ENCODE peak calls at places on chromosomes 4 and X, in nine cellular contexts. L is kidney tubule cell; V is heart left ventricle; K is mesendoderm; B is fibroblast of pulmonary artery; W is fibroblast of lung; C is activated T-cell treated with anti-CD3 and anti-CD28 coated beads, Interleukin-2, amount 50 U/mL, for 72 hours; F is NCI-H460; M is ELR. E is an unnamed sample.

GRCh38 chr4:138181288-138181687 is 60.9 kb downstream of the SLC7A11 start:
- DNase-seq in F (no peak), K (no peak), C (no peak), W (peak), V (peak), B (peak), M (no peak), L (no peak), E (no peak)

GRCh38 chr4:25908491-25908901 is 5.5 kb upstream of the SMIM20 start:
- DNase-seq in B (peak), F (peak), K (peak), C (no peak), V (peak), W (peak), L (peak), M (peak), E (peak)

GRCh38 chrX:108736509-108737479 is at the start of gene IRS4:
- DNase-seq in M (peak), W (peak), K (peak), C (no peak), L (peak), B (peak), F (no peak), V (no peak), E (no peak)

GRCh38 chrX:4358577-4358976 is 645.1 kb upstream of the PRKX start:
- DNase-seq in F (no peak), B (no peak), M (no peak), K (no peak), W (no peak), C (no peak), V (no peak), L (no peak), E (no peak)

GRCh38 chr4:26763063-26763462 is 97.6 kb upstream of the STIM2 start:
- DNase-seq in C (no peak), L (no peak), W (no peak), M (no peak), B (no peak), V (no peak), F (no peak), K (no peak), E (no peak)

GRCh38 chr4:140697709-140698560 is 58.2 kb downstream of the TBC1D9 start:
- DNase-seq in W (no peak), B (no peak), M (no peak), K (no peak), C (no peak), V (no peak), F (no peak), L (no peak), E (no peak)

GRCh38 chr4:16195209-16195608 is 31.1 kb downstream of the TAPT1 start:
- DNase-seq in M (no peak), F (no peak), W (no peak), C (no peak), L (no peak), B (no peak), V (no peak), K (no peak), E (no peak)

GRCh38 chr4:20456416-20456815 is 204.7 kb downstream of the SLIT2 start:
- DNase-seq in C (no peak), W (no peak), F (no peak), K (peak), B (no peak), L (peak), M (peak), V (no peak), E (no peak)

GRCh38 chrX:119468930-119469635 is 839 bp downstream of the SLC25A5 start:
- DNase-seq in B (peak), L (peak), K (peak), V (peak), C (peak), F (peak), W (peak), M (peak), E (peak)

GRCh38 chr4:168765726-168766125 is 244.3 kb downstream of the CBR4 start:
- DNase-seq in C (no peak), L (peak), V (peak), B (peak), W (peak), M (peak), F (no peak), K (no peak), E (no peak)

GRCh38 chrX:108177321-108177990 is 85.9 kb downstream of the ATG4A start:
- DNase-seq in B (no peak), L (peak), C (no peak), V (no peak), F (no peak), M (no peak), K (peak), W (peak), E (no peak)

GRCh38 chr4:108360857-108361820 is 192.4 kb upstream of the LEF1 start:
- DNase-seq in F (no peak), V (peak), W (peak), M (peak), B (peak), K (peak), C (no peak), L (peak), E (peak)

GRCh38 chr4:73589261-73589847 is 30.9 kb downstream of the RASSF6 start:
- DNase-seq in L (no peak), F (no peak), W (peak), K (peak), M (peak), C (no peak), B (peak), V (no peak), E (no peak)

GRCh38 chr4:75698162-75698962 is 25.2 kb upstream of the G3BP2 start:
- DNase-seq in L (no peak), W (no peak), K (peak), B (no peak), C (peak), F (no peak), V (no peak), M (no peak), E (no peak)

GRCh38 chr4:3251691-3252479 is 2.9 kb downstream of the MSANTD1 start:
- DNase-seq in M (no peak), W (no peak), V (peak), K (no peak), F (no peak), B (no peak), C (no peak), L (no peak), E (no peak)

GRCh38 chr4:159855731-159856130 is 752.9 kb downstream of the RAPGEF2 start:
- DNase-seq in F (no peak), K (peak), M (no peak), C (no peak), B (no peak), W (no peak), L (no peak), V (no peak), E (no peak)

GRCh38 chr4:165927815-165928214 is 54.8 kb downstream of the TLL1 start:
- DNase-seq in C (no peak), K (no peak), B (no peak), L (no peak), F (no peak), M (no peak), V (no peak), W (no peak), E (no peak)

GRCh38 chrX:2628751-2629315 is 62.3 kb upstream of the CD99 start:
- DNase-seq in K (no peak), V (no peak), M (no peak), F (no peak), L (peak), C (no peak), B (no peak), W (no peak), E (no peak)

GRCh38 chr4:37976513-37976912 is 16.3 kb downstream of the PTTG2 start:
- DNase-seq in F (no peak), K (no peak), W (peak), M (peak), C (no peak), L (peak), V (no peak), B (no peak), E (no peak)